ENCODE peak calls at places on chromosome 1, in six cellular contexts. N, Q, T, I, H and Z are unnamed samples.
A peak's percentile ranks its signal among the peaks of the same experiment; 100 is the strongest.

GRCh38 chr1:228397966-228398365 is 8.7 kb downstream of the TRIM11 start:
- DNase-seq in N (no peak), Q (no peak), T (no peak), I (no peak), H (no peak), Z (no peak)

GRCh38 chr1:45306319-45306718 is 20.4 kb upstream of the HPDL start:
- DNase-seq in N (no peak), Q (peak; percentile 69), T (no peak), I (peak; percentile 44), H (no peak), Z (no peak)

GRCh38 chr1:162951553-162952315 is 90.8 kb upstream of the CCDC190 start:
- DNase-seq in N (no peak), Q (peak; percentile 42), T (peak; percentile 9), I (no peak), H (no peak), Z (peak; percentile 5)

GRCh38 chr1:112488141-112488540 is 20.6 kb upstream of the WNT2B start:
- DNase-seq in N (no peak), Q (no peak), T (no peak), I (no peak), H (no peak), Z (no peak)

GRCh38 chr1:152053375-152053774 is 16.6 kb upstream of the S100A11 start:
- DNase-seq in N (no peak), Q (no peak), T (no peak), I (no peak), H (no peak), Z (no peak)

GRCh38 chr1:52659356-52659755 is 26.4 kb downstream of the SHISAL2A start:
- DNase-seq in N (no peak), Q (peak; percentile 38), T (peak; percentile 35), I (no peak), H (no peak), Z (no peak)

GRCh38 chr1:185567006-185567405 is 167.2 kb upstream of the HMCN1 start:
- DNase-seq in N (no peak), Q (no peak), T (no peak), I (no peak), H (no peak), Z (no peak)

GRCh38 chr1:6614019-6614952 is 755 bp downstream of the PHF13 start:
- DNase-seq in N (peak; percentile 97), Q (no peak), T (peak; percentile 86), I (peak; percentile 65), H (no peak), Z (peak; percentile 89)

GRCh38 chr1:47592296-47592975 is 154.6 kb downstream of the FOXD2 start:
- DNase-seq in N (no peak), Q (no peak), T (no peak), I (no peak), H (no peak), Z (no peak)

GRCh38 chr1:225882699-225883615 is 777 bp upstream of the TMEM63A start:
- DNase-seq in N (peak; percentile 80), Q (no peak), T (peak; percentile 68), I (no peak), H (peak; percentile 15), Z (peak; percentile 67)

GRCh38 chr1:14930224-14930965 is 223.2 kb upstream of the TMEM51 start:
- DNase-seq in N (no peak), Q (no peak), T (no peak), I (no peak), H (no peak), Z (no peak)

GRCh38 chr1:75969550-75969949 is 37.3 kb upstream of the ASB17 start:
- DNase-seq in N (no peak), Q (no peak), T (no peak), I (no peak), H (no peak), Z (no peak)

GRCh38 chr1:218836264-218836663 is 337.4 kb upstream of the LYPLAL1 start:
- DNase-seq in N (no peak), Q (no peak), T (no peak), I (no peak), H (no peak), Z (no peak)

GRCh38 chr1:176779655-176780328 is 316.8 kb downstream of the PAPPA2 start:
- DNase-seq in N (no peak), Q (no peak), T (no peak), I (no peak), H (no peak), Z (no peak)

GRCh38 chr1:65769621-65770020 is 23.1 kb upstream of the PDE4B start:
- DNase-seq in N (no peak), Q (no peak), T (no peak), I (no peak), H (no peak), Z (no peak)

GRCh38 chr1:16254263-16254948 is 17.4 kb upstream of the CPLANE2 start:
- DNase-seq in N (no peak), Q (no peak), T (no peak), I (no peak), H (no peak), Z (no peak)

GRCh38 chr1:91555821-91556531 is 55.3 kb downstream of the CDC7 start:
- DNase-seq in N (peak; percentile 79), Q (no peak), T (no peak), I (no peak), H (no peak), Z (no peak)

GRCh38 chr1:234584431-234584805 is 25.6 kb downstream of the IRF2BP2 start:
- DNase-seq in N (no peak), Q (no peak), T (no peak), I (no peak), H (no peak), Z (no peak)

DNA sequence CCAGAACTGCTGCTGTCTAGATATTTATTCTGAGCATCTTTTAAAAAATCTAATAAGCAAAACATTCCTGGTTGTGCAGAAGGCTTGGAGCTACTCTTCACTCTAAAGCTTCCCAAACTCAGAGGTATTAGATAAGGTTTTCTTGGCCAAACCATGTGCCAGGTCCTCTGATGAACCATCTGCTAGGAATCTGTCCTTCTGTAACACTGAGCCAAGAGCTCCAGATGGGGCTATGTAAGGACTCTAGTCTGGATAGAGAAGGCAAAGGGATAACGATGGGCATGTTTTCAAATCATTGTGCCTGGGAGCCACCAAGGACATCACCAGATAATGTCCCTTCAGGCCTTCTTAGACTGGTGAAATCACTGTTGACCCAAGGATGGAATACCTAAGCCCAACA is 410.7 kb downstream of the NTNG1 start:
- DNase-seq in N (no peak), Q (no peak), T (no peak), I (no peak), H (no peak), Z (no peak)
- TF ChIP-seq TAF1 in N (no peak), Q (no peak), T (no peak), I (no peak), H (no peak), Z (no peak)

DNA sequence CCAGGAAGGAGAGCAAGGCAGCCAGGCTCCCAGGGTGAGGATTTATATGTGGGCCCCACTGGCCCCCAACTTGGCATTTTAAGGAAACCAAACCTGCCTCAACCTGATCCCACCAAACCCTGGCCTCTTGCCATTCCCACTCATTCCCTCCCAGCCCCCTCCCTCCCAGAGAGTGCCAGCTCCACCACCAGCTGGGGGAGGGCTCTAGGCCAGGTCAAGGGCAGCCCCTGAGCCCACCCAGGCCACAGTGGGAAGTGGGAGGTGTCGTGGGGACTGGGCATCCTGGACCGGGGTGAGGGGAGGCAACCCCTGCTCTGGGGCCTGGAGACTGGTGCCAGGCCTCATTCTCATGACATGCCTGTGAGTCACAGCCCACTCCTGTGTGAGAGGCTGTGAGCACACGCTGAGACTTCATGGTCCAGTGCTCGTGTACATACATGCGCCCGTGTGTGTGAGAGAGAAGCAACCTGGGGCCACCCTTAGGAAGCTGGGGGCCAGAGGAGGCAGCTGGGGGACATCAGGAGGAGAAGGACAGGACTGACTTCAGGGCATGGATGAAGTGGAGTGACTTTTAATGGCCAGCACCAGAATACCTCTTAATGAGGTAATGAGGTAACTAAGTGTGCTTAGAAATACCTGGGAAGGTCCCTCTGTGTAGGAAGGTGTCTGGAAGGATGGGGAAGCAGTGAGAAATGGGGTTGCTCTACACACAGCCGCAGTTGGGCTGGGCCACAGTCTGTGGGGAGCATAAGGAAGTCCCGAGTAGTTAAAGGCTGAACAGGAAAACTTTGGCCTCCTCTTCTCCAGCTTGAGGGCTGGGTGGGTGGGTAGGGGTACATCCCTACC is at the start of gene S100A2:
- DNase-seq in N (no peak), Q (peak; percentile 39), T (peak; percentile 52), I (no peak), H (peak; percentile 40), Z (peak; percentile 55)
- TF ChIP-seq POLR2AphosphoS5 in N (no peak), Q (no peak), T (no peak), I (no peak), H (no peak), Z (no peak)

GRCh38 chr1:165829888-165830287 is 2.5 kb downstream of the UCK2 start:
- DNase-seq in N (no peak), Q (no peak), T (no peak), I (no peak), H (no peak), Z (no peak)

GRCh38 chr1:165826565-165826964 is 849 bp upstream of the UCK2 start:
- DNase-seq in N (no peak), Q (no peak), T (no peak), I (no peak), H (no peak), Z (no peak)

GRCh38 chr1:165828103-165828558 is 717 bp downstream of the UCK2 start:
- DNase-seq in N (peak; percentile 82), Q (no peak), T (peak; percentile 56), I (peak; percentile 67), H (peak; percentile 21), Z (peak; percentile 65)

GRCh38 chr1:165827199-165828102 is at the start of gene UCK2:
- DNase-seq in N (peak; percentile 91), Q (no peak), T (peak; percentile 67), I (peak; percentile 89), H (peak; percentile 71), Z (peak; percentile 73)

GRCh38 chr1:165828581-165829329 is 1.3 kb downstream of the UCK2 start:
- DNase-seq in N (peak; percentile 79), Q (no peak), T (peak; percentile 26), I (peak; percentile 60), H (peak; percentile 82), Z (no peak)
- TF ChIP-seq POLR2A in N (peak; percentile 77), Q (no peak), T (peak; percentile 71), I (peak; percentile 87), H (peak; percentile 65), Z (peak; percentile 54)

GRCh38 chr1:240308061-240308460 is 216.4 kb downstream of the FMN2 start:
- DNase-seq in N (no peak), Q (no peak), T (no peak), I (no peak), H (no peak), Z (no peak)

GRCh38 chr1:240314845-240315746 is 223.4 kb downstream of the FMN2 start:
- DNase-seq in N (no peak), Q (no peak), T (no peak), I (no peak), H (no peak), Z (no peak)

GRCh38 chr1:240310226-240310925 is 218.7 kb downstream of the FMN2 start:
- DNase-seq in N (no peak), Q (no peak), T (no peak), I (no peak), H (no peak), Z (no peak)

GRCh38 chr1:240309804-240310203 is 218.1 kb downstream of the FMN2 start:
- DNase-seq in N (no peak), Q (no peak), T (no peak), I (no peak), H (no peak), Z (no peak)

DNA sequence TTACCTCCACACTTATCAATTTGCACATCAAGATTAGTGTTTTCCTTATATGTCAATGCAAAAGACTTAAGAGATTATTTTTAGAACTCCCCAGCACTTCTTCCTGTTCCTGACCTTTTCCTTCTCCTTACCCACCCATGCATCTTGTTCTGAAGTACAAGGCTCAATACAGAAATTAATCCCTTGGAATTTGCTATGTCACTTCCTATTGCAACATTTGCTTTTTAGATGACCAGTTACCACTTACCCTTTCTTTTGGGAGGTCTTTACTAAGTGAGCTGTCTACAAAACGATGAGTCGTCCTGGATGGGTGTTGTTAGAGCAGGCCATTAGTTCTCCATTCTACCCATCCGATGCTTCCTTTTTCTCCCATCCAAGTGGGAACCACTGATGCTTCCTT is 221.2 kb downstream of the FMN2 start:
- DNase-seq in N (no peak), Q (no peak), T (no peak), I (no peak), H (no peak), Z (no peak)
- TF ChIP-seq TAF1 in N (no peak), Q (no peak), T (no peak), I (no peak), H (no peak), Z (no peak)